ENCODE peak calls at places on chromosomes 5 and 9, in nine cellular contexts. One of them, this sample, is unnamed.

GRCh38 chr5:88837817-88838216 is 45.2 kb downstream of the MEF2C start:
- DNase-seq in ovary: no peak
- DNase-seq in A549: no peak
- DNase-seq in uterus: no peak
- DNase-seq in body of pancreas: no peak
- DNase-seq in spleen: no peak
- DNase-seq in HCT116: no peak
- DNase-seq in heart left ventricle: no peak
- DNase-seq in upper lobe of left lung: no peak
- DNase-seq in this sample: no peak

GRCh38 chr9:90078988-90079457 is 474.2 kb downstream of the GADD45G start:
- DNase-seq in body of pancreas: no peak
- DNase-seq in A549: no peak
- DNase-seq in HCT116: no peak
- DNase-seq in upper lobe of left lung: no peak
- DNase-seq in uterus: no peak
- DNase-seq in heart left ventricle: no peak
- DNase-seq in spleen: no peak
- DNase-seq in ovary: no peak
- DNase-seq in this sample: no peak

GRCh38 chr5:173800340-173800739 is 87.8 kb upstream of the CPEB4 start:
- DNase-seq in uterus: no peak
- DNase-seq in A549: no peak
- DNase-seq in upper lobe of left lung: no peak
- DNase-seq in heart left ventricle: no peak
- DNase-seq in body of pancreas: no peak
- DNase-seq in spleen: no peak
- DNase-seq in ovary: no peak
- DNase-seq in HCT116: no peak
- DNase-seq in this sample: no peak

GRCh38 chr9:88824711-88825110 is 166.6 kb upstream of the S1PR3 start:
- DNase-seq in upper lobe of left lung: no peak
- DNase-seq in heart left ventricle: no peak
- DNase-seq in body of pancreas: no peak
- DNase-seq in A549: no peak
- DNase-seq in ovary: no peak
- DNase-seq in uterus: no peak
- DNase-seq in HCT116: no peak
- DNase-seq in spleen: no peak
- DNase-seq in this sample: no peak

GRCh38 chr9:950139-950538 is 26.3 kb upstream of the DMRT3 start:
- DNase-seq in ovary: no peak
- DNase-seq in body of pancreas: no peak
- DNase-seq in spleen: no peak
- DNase-seq in HCT116: no peak
- DNase-seq in uterus: no peak
- DNase-seq in A549: no peak
- DNase-seq in heart left ventricle: no peak
- DNase-seq in upper lobe of left lung: no peak
- DNase-seq in this sample: no peak

GRCh38 chr5:141565826-141566575 is 52.8 kb downstream of the DIAPH1 start:
- DNase-seq in HCT116: no peak
- DNase-seq in spleen: no peak
- DNase-seq in heart left ventricle: no peak
- DNase-seq in uterus: no peak
- DNase-seq in ovary: no peak
- DNase-seq in upper lobe of left lung: no peak
- DNase-seq in A549: no peak
- DNase-seq in body of pancreas: no peak
- DNase-seq in this sample: no peak

GRCh38 chr5:132059043-132059695 is 1.3 kb upstream of the IL3 start:
- DNase-seq in body of pancreas: peak
- DNase-seq in spleen: peak
- DNase-seq in ovary: peak
- DNase-seq in HCT116: no peak
- DNase-seq in upper lobe of left lung: no peak
- DNase-seq in uterus: peak
- DNase-seq in heart left ventricle: peak
- DNase-seq in A549: no peak
- DNase-seq in this sample: no peak

GRCh38 chr5:219492-219891 is 1.4 kb downstream of the SDHA start:
- DNase-seq in ovary: no peak
- DNase-seq in heart left ventricle: no peak
- DNase-seq in HCT116: no peak
- DNase-seq in uterus: no peak
- DNase-seq in body of pancreas: peak
- DNase-seq in A549: no peak
- DNase-seq in upper lobe of left lung: no peak
- DNase-seq in spleen: no peak
- DNase-seq in this sample: no peak

GRCh38 chr5:59238126-59238902 is 655.2 kb downstream of the PDE4D start:
- DNase-seq in spleen: no peak
- DNase-seq in ovary: no peak
- DNase-seq in uterus: no peak
- DNase-seq in A549: no peak
- DNase-seq in body of pancreas: no peak
- DNase-seq in HCT116: no peak
- DNase-seq in heart left ventricle: no peak
- DNase-seq in upper lobe of left lung: no peak
- DNase-seq in this sample: no peak

GRCh38 chr5:166596043-166596442 is 1695.4 kb upstream of the WWC1 start:
- DNase-seq in A549: no peak
- DNase-seq in uterus: no peak
- DNase-seq in HCT116: no peak
- DNase-seq in upper lobe of left lung: no peak
- DNase-seq in spleen: no peak
- DNase-seq in ovary: no peak
- DNase-seq in body of pancreas: no peak
- DNase-seq in heart left ventricle: no peak
- DNase-seq in this sample: no peak

GRCh38 chr9:129419382-129419899 is 201.5 kb downstream of the C9orf50 start:
- DNase-seq in ovary: no peak
- DNase-seq in upper lobe of left lung: no peak
- DNase-seq in body of pancreas: no peak
- DNase-seq in HCT116: no peak
- DNase-seq in heart left ventricle: no peak
- DNase-seq in uterus: no peak
- DNase-seq in spleen: no peak
- DNase-seq in A549: no peak
- DNase-seq in this sample: no peak

GRCh38 chr9:102844754-102845153 is 150.4 kb upstream of the CYLC2 start:
- DNase-seq in heart left ventricle: no peak
- DNase-seq in body of pancreas: no peak
- DNase-seq in uterus: no peak
- DNase-seq in spleen: no peak
- DNase-seq in HCT116: no peak
- DNase-seq in upper lobe of left lung: no peak
- DNase-seq in ovary: no peak
- DNase-seq in A549: no peak
- DNase-seq in this sample: no peak

GRCh38 chr9:109310486-109310901 is 10.4 kb downstream of the EPB41L4B start:
- DNase-seq in uterus: no peak
- DNase-seq in spleen: no peak
- DNase-seq in body of pancreas: no peak
- DNase-seq in HCT116: no peak
- DNase-seq in ovary: no peak
- DNase-seq in A549: no peak
- DNase-seq in upper lobe of left lung: no peak
- DNase-seq in heart left ventricle: no peak
- DNase-seq in this sample: no peak

GRCh38 chr5:14366763-14367162 is 214.8 kb upstream of the OTULINL start:
- DNase-seq in spleen: no peak
- DNase-seq in body of pancreas: no peak
- DNase-seq in heart left ventricle: no peak
- DNase-seq in ovary: no peak
- DNase-seq in uterus: no peak
- DNase-seq in A549: no peak
- DNase-seq in HCT116: no peak
- DNase-seq in upper lobe of left lung: no peak
- DNase-seq in this sample: no peak

GRCh38 chr9:128005938-128006337 is 25.1 kb upstream of the EEIG1 start:
- DNase-seq in A549: no peak
- DNase-seq in body of pancreas: no peak
- DNase-seq in upper lobe of left lung: peak
- DNase-seq in heart left ventricle: peak
- DNase-seq in HCT116: no peak
- DNase-seq in spleen: peak
- DNase-seq in ovary: no peak
- DNase-seq in uterus: peak
- DNase-seq in this sample: peak

GRCh38 chr5:53298841-53299240 is 181.6 kb upstream of the FST start:
- DNase-seq in heart left ventricle: no peak
- DNase-seq in upper lobe of left lung: no peak
- DNase-seq in HCT116: no peak
- DNase-seq in A549: no peak
- DNase-seq in spleen: no peak
- DNase-seq in ovary: no peak
- DNase-seq in body of pancreas: no peak
- DNase-seq in uterus: no peak
- DNase-seq in this sample: no peak

GRCh38 chr5:115843444-115844130 is 1.9 kb downstream of the AP3S1 start:
- DNase-seq in heart left ventricle: no peak
- DNase-seq in uterus: no peak
- DNase-seq in A549: no peak
- DNase-seq in HCT116: no peak
- DNase-seq in spleen: no peak
- DNase-seq in upper lobe of left lung: no peak
- DNase-seq in ovary: no peak
- DNase-seq in body of pancreas: no peak
- DNase-seq in this sample: no peak

GRCh38 chr5:115840825-115841224 is 540 bp downstream of the ATG12 start:
- DNase-seq in HCT116: no peak
- DNase-seq in ovary: no peak
- DNase-seq in spleen: no peak
- DNase-seq in uterus: no peak
- DNase-seq in body of pancreas: no peak
- DNase-seq in heart left ventricle: no peak
- DNase-seq in upper lobe of left lung: no peak
- DNase-seq in A549: no peak
- DNase-seq in this sample: no peak

GRCh38 chr5:115842089-115842881 is 550 bp downstream of the AP3S1 start:
- DNase-seq in HCT116: peak
- DNase-seq in ovary: no peak
- DNase-seq in upper lobe of left lung: no peak
- DNase-seq in spleen: no peak
- DNase-seq in uterus: peak
- DNase-seq in body of pancreas: peak
- DNase-seq in A549: peak
- DNase-seq in heart left ventricle: no peak
- DNase-seq in this sample: peak

GRCh38 chr5:115842952-115843351 is 1.2 kb downstream of the AP3S1 start:
- DNase-seq in uterus: no peak
- DNase-seq in A549: no peak
- DNase-seq in spleen: no peak
- DNase-seq in heart left ventricle: no peak
- DNase-seq in ovary: no peak
- DNase-seq in body of pancreas: no peak
- DNase-seq in HCT116: no peak
- DNase-seq in upper lobe of left lung: no peak
- DNase-seq in this sample: no peak

GRCh38 chr5:115841382-115842088 is at the start of the genes AP3S1 and ATG12:
- DNase-seq in uterus: peak
- DNase-seq in A549: peak
- DNase-seq in HCT116: peak
- DNase-seq in upper lobe of left lung: peak
- DNase-seq in heart left ventricle: peak
- DNase-seq in body of pancreas: peak
- DNase-seq in ovary: peak
- DNase-seq in spleen: peak
- DNase-seq in this sample: peak
- TF ChIP-seq POLR2A in uterus: peak
- TF ChIP-seq POLR2A in A549: peak
- TF ChIP-seq POLR2A in HCT116: peak
- TF ChIP-seq POLR2A in upper lobe of left lung: peak
- TF ChIP-seq POLR2A in heart left ventricle: peak
- TF ChIP-seq POLR2A in body of pancreas: peak
- TF ChIP-seq POLR2A in ovary: peak
- TF ChIP-seq POLR2A in spleen: peak
- TF ChIP-seq POLR2A in this sample: peak

GRCh38 chr5:42950466-42951168 is 89.5 kb downstream of the ANXA2R start:
- DNase-seq in spleen: no peak
- DNase-seq in body of pancreas: peak
- DNase-seq in A549: peak
- DNase-seq in upper lobe of left lung: no peak
- DNase-seq in HCT116: peak
- DNase-seq in uterus: peak
- DNase-seq in heart left ventricle: peak
- DNase-seq in ovary: peak
- DNase-seq in this sample: peak
- TF ChIP-seq POLR2A in spleen: peak
- TF ChIP-seq POLR2A in body of pancreas: peak
- TF ChIP-seq POLR2A in A549: no peak
- TF ChIP-seq POLR2A in upper lobe of left lung: peak
- TF ChIP-seq POLR2A in HCT116: no peak
- TF ChIP-seq POLR2A in uterus: no peak
- TF ChIP-seq POLR2A in heart left ventricle: no peak
- TF ChIP-seq POLR2A in ovary: no peak
- TF ChIP-seq POLR2A in this sample: peak

GRCh38 chr5:73626814-73627313 is 868 bp downstream of the ARHGEF28 start:
- DNase-seq in upper lobe of left lung: no peak
- DNase-seq in HCT116: no peak
- DNase-seq in body of pancreas: no peak
- DNase-seq in spleen: no peak
- DNase-seq in uterus: no peak
- DNase-seq in ovary: peak
- DNase-seq in heart left ventricle: no peak
- DNase-seq in A549: no peak
- DNase-seq in this sample: no peak
- TF ChIP-seq POLR2A in upper lobe of left lung: no peak
- TF ChIP-seq POLR2A in HCT116: no peak
- TF ChIP-seq POLR2A in body of pancreas: no peak
- TF ChIP-seq POLR2A in spleen: no peak
- TF ChIP-seq POLR2A in uterus: no peak
- TF ChIP-seq POLR2A in ovary: no peak
- TF ChIP-seq POLR2A in heart left ventricle: no peak
- TF ChIP-seq POLR2A in A549: no peak
- TF ChIP-seq POLR2A in this sample: no peak

DNA sequence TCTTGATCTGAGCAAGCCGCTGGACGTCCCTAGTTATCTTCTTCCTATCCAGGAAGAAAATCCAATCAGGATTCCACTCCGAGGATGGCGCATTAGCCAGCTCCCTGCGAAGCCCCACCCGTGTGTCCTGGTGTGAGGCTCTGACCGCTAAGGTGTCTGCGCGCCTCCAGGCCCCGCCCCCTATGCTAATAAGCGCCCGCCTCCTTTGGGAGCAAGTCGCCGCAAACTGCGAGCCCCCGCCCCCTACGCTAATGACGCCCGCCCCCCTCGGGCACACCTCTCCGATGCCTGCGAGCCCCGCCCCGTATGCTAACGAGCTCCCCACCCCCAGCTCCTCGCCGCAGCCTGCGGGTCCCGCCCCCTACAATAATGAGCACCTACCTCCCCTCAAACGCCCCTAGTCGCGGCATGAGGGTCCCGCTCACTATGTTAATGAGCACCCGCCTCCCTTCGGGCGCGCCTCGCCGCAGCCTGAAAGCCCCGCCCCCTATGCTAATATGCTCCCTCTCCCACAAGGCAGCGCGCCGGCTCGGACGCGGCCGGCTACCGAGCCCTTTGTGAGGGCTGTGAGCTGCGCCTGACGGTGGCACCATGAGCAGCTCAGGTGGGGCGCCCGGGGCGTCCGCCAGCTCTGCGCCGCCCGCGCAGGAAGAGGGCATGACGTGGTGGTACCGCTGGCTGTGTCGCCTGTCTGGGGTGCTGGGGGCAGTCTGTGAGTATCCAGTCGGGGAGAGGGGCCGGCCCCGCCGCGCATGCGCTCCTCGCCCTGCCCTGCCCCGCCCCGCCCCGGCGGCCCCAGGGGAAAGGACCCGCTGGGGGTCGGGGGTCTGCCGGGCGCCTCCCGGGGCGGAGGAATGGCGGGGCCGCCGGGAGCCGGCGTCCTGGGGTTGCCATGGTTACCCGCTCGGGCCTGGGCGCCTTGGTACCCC is at the start of gene CACFD1:
- DNase-seq in ovary: peak
- DNase-seq in A549: peak
- DNase-seq in heart left ventricle: peak
- DNase-seq in upper lobe of left lung: peak
- DNase-seq in body of pancreas: peak
- DNase-seq in HCT116: peak
- DNase-seq in uterus: peak
- DNase-seq in spleen: peak
- DNase-seq in this sample: peak
- TF ChIP-seq POLR2A in ovary: peak
- TF ChIP-seq POLR2A in A549: peak
- TF ChIP-seq POLR2A in heart left ventricle: peak
- TF ChIP-seq POLR2A in upper lobe of left lung: peak
- TF ChIP-seq POLR2A in body of pancreas: peak
- TF ChIP-seq POLR2A in HCT116: no peak
- TF ChIP-seq POLR2A in uterus: peak
- TF ChIP-seq POLR2A in spleen: peak
- TF ChIP-seq POLR2A in this sample: peak